ENCODE peak calls at places on chromosomes 4 and X, in ten cellular contexts. X, K, M, D, I, C, H, R, L and A are unnamed samples.

GRCh38 chr4:133320576-133321170 is 171.6 kb downstream of the PCDH10 start:
- DNase-seq in H (no peak), X (peak), M (no peak), I (peak), D (no peak), L (peak), C (peak), R (peak), K (peak), A (peak)

GRCh38 chr4:99563310-99564186 is at the start of gene TRMT10A:
- DNase-seq in R (peak), M (peak), D (peak), X (peak), H (peak), L (peak), C (peak), I (peak), K (peak), A (peak)

GRCh38 chrX:103629295-103630170 is 758 bp downstream of the TCEAL1 start:
- DNase-seq in L (peak), R (peak), H (no peak), M (no peak), C (peak), X (peak), I (peak), K (peak), D (peak), A (peak)

GRCh38 chrX:154734101-154734781 is 16.6 kb downstream of the GAB3 start:
- DNase-seq in H (no peak), R (no peak), C (peak), L (no peak), D (peak), I (peak), X (peak), M (no peak), K (no peak), A (no peak)

GRCh38 chr4:88939697-88940096 is 117.3 kb downstream of the FAM13A start:
- DNase-seq in H (no peak), X (peak), R (no peak), M (no peak), L (no peak), K (no peak), I (no peak), D (no peak), C (no peak), A (no peak)

GRCh38 chrX:139126493-139126892 is 404.0 kb upstream of the F9 start:
- DNase-seq in M (no peak), K (peak), H (no peak), I (peak), D (peak), R (peak), X (no peak), L (peak), C (peak), A (peak)

GRCh38 chr4:169675825-169676224 is 55.4 kb downstream of the CLCN3 start:
- DNase-seq in K (no peak), X (no peak), C (no peak), R (no peak), M (no peak), D (no peak), H (no peak), I (no peak), L (no peak), A (no peak)

GRCh38 chrX:114334473-114334982 is 249.4 kb upstream of the HTR2C start:
- DNase-seq in R (no peak), K (no peak), I (no peak), X (no peak), M (no peak), L (no peak), C (no peak), H (no peak), D (no peak), A (no peak)

GRCh38 chrX:55489315-55490009 is at the start of gene USP51:
- DNase-seq in M (no peak), L (peak), X (peak), H (no peak), C (no peak), R (peak), D (peak), I (peak), K (no peak), A (no peak)

GRCh38 chr4:169009281-169010124 is 552 bp downstream of the CBR4 start:
- DNase-seq in X (peak), R (peak), C (peak), M (no peak), H (no peak), I (peak), K (peak), L (peak), D (peak), A (peak)

GRCh38 chrX:14616876-14617275 is 87.5 kb downstream of the GLRA2 start:
- DNase-seq in X (peak), D (no peak), M (no peak), R (no peak), I (no peak), K (no peak), H (no peak), L (peak), C (no peak), A (no peak)

GRCh38 chrX:71989768-71990167 is 79.1 kb downstream of the NHSL2 start:
- DNase-seq in K (peak), X (peak), R (no peak), D (no peak), M (no peak), I (no peak), L (no peak), C (no peak), H (no peak), A (no peak)

GRCh38 chr4:81724925-81725329 is 253.2 kb upstream of the RASGEF1B start:
- DNase-seq in I (no peak), X (no peak), L (peak), C (peak), K (no peak), H (no peak), R (no peak), D (peak), M (no peak), A (peak)

GRCh38 chr4:33715996-33716395 is 2528.3 kb downstream of the ARAP2 start:
- DNase-seq in L (no peak), C (no peak), M (no peak), D (no peak), H (peak), I (no peak), K (peak), X (peak), R (no peak), A (no peak)

GRCh38 chr4:86967798-86968197 is 33.0 kb downstream of the AFF1 start:
- DNase-seq in H (no peak), M (no peak), K (no peak), C (no peak), X (peak), D (no peak), I (peak), R (no peak), L (no peak), A (no peak)

GRCh38 chr4:88812420-88812819 is 114.8 kb upstream of the NAP1L5 start:
- DNase-seq in C (no peak), R (no peak), I (no peak), L (peak), D (no peak), H (no peak), M (no peak), X (no peak), K (no peak), A (no peak)

GRCh38 chr4:7805533-7806079 is 134.1 kb downstream of the AFAP1 start:
- DNase-seq in H (peak), L (peak), R (no peak), D (peak), I (no peak), C (no peak), K (peak), X (peak), M (peak), A (peak)